ENCODE peak calls at places on chromosomes 12 and 14, in seven cellular contexts. J is GM12865; Q is uterus; X is T-cell; H is kidney; Z is activated CD8-positive, alpha-beta T cell treated with anti-CD3 and anti-CD28 coated beads, Interleukin-2, amount 10 ng/mL, durations not matched to agents 7 days and 5 days; N is NCI-H2171 treated with DMSO at 0.1 percent for 48 hours. E is an unnamed sample.

GRCh38 chr12:70049596-70050360 is 193.5 kb upstream of the CNOT2 start:
- DNase-seq in H (no peak), N (no peak), Q (no peak), J (peak; percentile 89), Z (peak; percentile 23), X (no peak), E (no peak)

GRCh38 chr14:89314274-89314673 is 102.8 kb downstream of the FOXN3 start:
- DNase-seq in Z (no peak), Q (no peak), H (no peak), J (no peak), N (no peak), X (no peak), E (no peak)

GRCh38 chr12:79650440-79650839 is 40.3 kb downstream of the PAWR start:
- DNase-seq in H (no peak), J (no peak), X (no peak), Z (no peak), N (no peak), Q (no peak), E (no peak)

GRCh38 chr14:81940636-81941035 is 407.0 kb upstream of the SEL1L start:
- DNase-seq in J (no peak), N (peak; percentile 51), X (no peak), H (no peak), Z (no peak), Q (no peak), E (no peak)

GRCh38 chr12:25692115-25693035 is 139.3 kb upstream of the LMNTD1 start:
- DNase-seq in J (no peak), N (peak; percentile 24), X (no peak), Q (no peak), H (no peak), Z (no peak), E (no peak)

GRCh38 chr14:73227812-73228781 is 9.2 kb upstream of the PAPLN start:
- DNase-seq in J (peak; percentile 39), X (no peak), N (peak; percentile 97), Q (peak; percentile 76), Z (no peak), H (peak; percentile 85), E (no peak)

GRCh38 chr12:68958337-68958736 is 25.4 kb upstream of the CPM start:
- DNase-seq in X (no peak), Q (no peak), H (no peak), N (no peak), Z (peak; percentile 58), J (peak; percentile 57), E (no peak)

GRCh38 chr12:108798551-108799221 is 58.7 kb downstream of the SSH1 start:
- DNase-seq in X (no peak), J (no peak), Q (peak; percentile 61), H (no peak), N (no peak), Z (no peak), E (no peak)

GRCh38 chr12:113582521-113583218 is 111.0 kb upstream of the LHX5 start:
- DNase-seq in N (peak; percentile 89), J (no peak), X (no peak), Z (no peak), Q (no peak), H (no peak), E (no peak)

GRCh38 chr12:27644446-27644845 is 51.8 kb upstream of the REP15 start:
- DNase-seq in Q (no peak), Z (no peak), N (no peak), X (no peak), H (no peak), J (no peak), E (no peak)

GRCh38 chr14:89327771-89328212 is 89.2 kb downstream of the FOXN3 start:
- DNase-seq in Q (no peak), J (no peak), H (no peak), Z (no peak), N (no peak), X (no peak), E (no peak)

GRCh38 chr12:116123511-116124258 is 153.8 kb downstream of the MED13L start:
- DNase-seq in Z (no peak), J (peak; percentile 79), X (peak; percentile 21), N (peak; percentile 74), H (no peak), Q (no peak), E (peak; percentile 29)

GRCh38 chr14:26872510-26872909 is 274.7 kb upstream of the NOVA1 start:
- DNase-seq in H (no peak), N (no peak), Z (no peak), J (no peak), Q (peak; percentile 51), X (no peak), E (no peak)

GRCh38 chr14:78974691-78975090 is 804.5 kb downstream of the NRXN3 start:
- DNase-seq in J (no peak), Q (no peak), X (no peak), Z (no peak), N (no peak), H (no peak), E (no peak)

GRCh38 chr14:63664143-63664460 is 22.4 kb upstream of the WDR89 start:
- DNase-seq in Q (no peak), H (no peak), X (no peak), Z (no peak), J (no peak), N (no peak), E (no peak)

GRCh38 chr12:123512838-123513665 is 20.5 kb downstream of the RILPL1 start:
- DNase-seq in X (no peak), Q (no peak), N (no peak), J (no peak), H (no peak), Z (no peak), E (no peak)

GRCh38 chr14:58238252-58239247 is 6.1 kb upstream of the PSMA3 start:
- DNase-seq in J (no peak), N (no peak), X (no peak), Z (no peak), Q (no peak), H (no peak), E (no peak)

GRCh38 chr12:45232771-45233372 is 17.0 kb downstream of the ANO6 start:
- DNase-seq in Z (no peak), Q (peak; percentile 69), J (peak; percentile 63), X (no peak), N (no peak), H (no peak), E (no peak)

GRCh38 chr12:111359231-111359913 is 9.5 kb downstream of the PHETA1 start:
- DNase-seq in X (no peak), N (no peak), H (no peak), J (no peak), Z (peak; percentile 64), Q (no peak), E (peak; percentile 55)

GRCh38 chr12:102010265-102010994 is 51.4 kb downstream of the WASHC3 start:
- DNase-seq in Z (no peak), X (no peak), H (no peak), Q (no peak), N (no peak), J (peak; percentile 85), E (peak; percentile 92)

GRCh38 chr14:53003776-53004175 is 52.9 kb upstream of the FERMT2 start:
- DNase-seq in J (no peak), X (no peak), Q (no peak), H (no peak), Z (no peak), N (no peak), E (no peak)

GRCh38 chr14:51369814-51370213 is 129.8 kb downstream of the TMX1 start:
- DNase-seq in Z (no peak), X (peak; percentile 4), H (no peak), N (no peak), Q (no peak), J (peak; percentile 57), E (no peak)

GRCh38 chr12:64389154-64389553 is 1.4 kb downstream of the C12orf56 start:
- DNase-seq in X (no peak), J (no peak), H (no peak), Q (no peak), Z (no peak), N (peak; percentile 98), E (no peak)

GRCh38 chr12:122891661-122892525 is 4.0 kb downstream of the VPS37B start:
- DNase-seq in Q (no peak), H (no peak), Z (no peak), J (no peak), N (no peak), X (no peak), E (peak; percentile 65)

GRCh38 chr14:100955201-100955600 is 51.7 kb upstream of the RTL1 start:
- DNase-seq in Z (no peak), H (no peak), Q (no peak), X (no peak), J (no peak), N (no peak), E (no peak)

GRCh38 chr14:22478247-22478646 is 110.8 kb downstream of the DAD1 start:
- DNase-seq in J (no peak), Q (no peak), X (no peak), Z (no peak), H (no peak), N (no peak), E (no peak)

GRCh38 chr14:29348504-29348903 is 579.1 kb downstream of the PRKD1 start:
- DNase-seq in X (no peak), Q (no peak), J (no peak), Z (no peak), N (no peak), H (no peak), E (no peak)

GRCh38 chr12:111285191-111285590 is 83.7 kb downstream of the PHETA1 start:
- DNase-seq in Z (no peak), H (no peak), Q (no peak), J (no peak), X (no peak), N (no peak), E (no peak)

GRCh38 chr12:121796855-121797751 is 3.6 kb upstream of the RHOF start:
- DNase-seq in Z (no peak), Q (peak; percentile 91), X (no peak), H (peak; percentile 99), J (no peak), N (peak; percentile 44), E (no peak)

GRCh38 chr14:23114120-23114458 is 5.0 kb downstream of the CEBPE start:
- DNase-seq in H (no peak), X (no peak), N (no peak), Q (no peak), J (no peak), Z (no peak), E (no peak)

GRCh38 chr14:95871531-95871930 is 5.1 kb upstream of the TUNAR start:
- DNase-seq in J (no peak), Z (no peak), Q (no peak), H (no peak), N (no peak), X (no peak), E (no peak)

GRCh38 chr12:12172106-12172511 is 94.7 kb downstream of the LRP6 start:
- DNase-seq in J (peak; percentile 81), N (no peak), H (no peak), X (no peak), Q (no peak), Z (peak; percentile 71), E (no peak)

GRCh38 chr12:54958048-54958658 is 26.4 kb downstream of the TESPA1 start:
- DNase-seq in X (peak; percentile 37), Z (peak; percentile 65), N (peak; percentile 63), Q (no peak), H (no peak), J (peak; percentile 74), E (peak; percentile 7)

GRCh38 chr12:21328578-21328977 is 6.1 kb downstream of the SLCO1A2 start:
- DNase-seq in Q (no peak), J (no peak), X (no peak), H (no peak), Z (no peak), N (no peak), E (no peak)